ENCODE peak calls at places on chromosomes 5 and 9, in ten cellular contexts. One of them, this sample, is unnamed.
A peak's percentile ranks its signal among the peaks of the same experiment; 100 is the strongest.

GRCh38 chr5:148511832-148512347 is 128.1 kb downstream of the FBXO38 start:
- DNase-seq in activated T-cell treated with anti-CD3 and anti-CD28 coated beads, Interleukin-2, amount 50 U/mL, for 72 hours: no peak
- DNase-seq in bronchial epithelial cell: no peak
- DNase-seq in Calu3: no peak
- DNase-seq in caudate nucleus: no peak
- DNase-seq in cardiac muscle cell: no peak
- DNase-seq in GF-D8: no peak
- DNase-seq in heart right ventricle: no peak
- DNase-seq in left ventricle myocardium inferior: no peak
- DNase-seq in AG08396: no peak
- DNase-seq in this sample: no peak

GRCh38 chr5:133249593-133249992 is 197.8 kb downstream of the HSPA4 start:
- DNase-seq in caudate nucleus: no peak
- DNase-seq in Calu3: no peak
- DNase-seq in cardiac muscle cell: no peak
- DNase-seq in heart right ventricle: no peak
- DNase-seq in AG08396: no peak
- DNase-seq in activated T-cell treated with anti-CD3 and anti-CD28 coated beads, Interleukin-2, amount 50 U/mL, for 72 hours: no peak
- DNase-seq in GF-D8: no peak
- DNase-seq in bronchial epithelial cell: peak; percentile 21
- DNase-seq in left ventricle myocardium inferior: no peak
- DNase-seq in this sample: no peak

GRCh38 chr5:151082976-151083651 is 2.3 kb upstream of the TNIP1 start:
- DNase-seq in bronchial epithelial cell: peak; percentile 95
- DNase-seq in Calu3: peak; percentile 89
- DNase-seq in heart right ventricle: no peak
- DNase-seq in left ventricle myocardium inferior: no peak
- DNase-seq in AG08396: no peak
- DNase-seq in GF-D8: no peak
- DNase-seq in activated T-cell treated with anti-CD3 and anti-CD28 coated beads, Interleukin-2, amount 50 U/mL, for 72 hours: peak; percentile 72
- DNase-seq in caudate nucleus: no peak
- DNase-seq in cardiac muscle cell: no peak
- DNase-seq in this sample: no peak

GRCh38 chr5:19031491-19031890 is 956.5 kb downstream of the CDH18 start:
- DNase-seq in left ventricle myocardium inferior: no peak
- DNase-seq in GF-D8: no peak
- DNase-seq in bronchial epithelial cell: no peak
- DNase-seq in activated T-cell treated with anti-CD3 and anti-CD28 coated beads, Interleukin-2, amount 50 U/mL, for 72 hours: no peak
- DNase-seq in AG08396: no peak
- DNase-seq in heart right ventricle: no peak
- DNase-seq in Calu3: no peak
- DNase-seq in caudate nucleus: no peak
- DNase-seq in cardiac muscle cell: no peak
- DNase-seq in this sample: no peak

GRCh38 chr5:106374956-106375355 is 1295.8 kb downstream of the EFNA5 start:
- DNase-seq in GF-D8: no peak
- DNase-seq in Calu3: no peak
- DNase-seq in caudate nucleus: no peak
- DNase-seq in left ventricle myocardium inferior: no peak
- DNase-seq in cardiac muscle cell: no peak
- DNase-seq in AG08396: no peak
- DNase-seq in activated T-cell treated with anti-CD3 and anti-CD28 coated beads, Interleukin-2, amount 50 U/mL, for 72 hours: no peak
- DNase-seq in bronchial epithelial cell: no peak
- DNase-seq in heart right ventricle: no peak
- DNase-seq in this sample: no peak

GRCh38 chr9:13145340-13145739 is 134.2 kb downstream of the MPDZ start:
- DNase-seq in caudate nucleus: no peak
- DNase-seq in heart right ventricle: no peak
- DNase-seq in cardiac muscle cell: no peak
- DNase-seq in AG08396: no peak
- DNase-seq in bronchial epithelial cell: no peak
- DNase-seq in activated T-cell treated with anti-CD3 and anti-CD28 coated beads, Interleukin-2, amount 50 U/mL, for 72 hours: no peak
- DNase-seq in GF-D8: no peak
- DNase-seq in Calu3: no peak
- DNase-seq in left ventricle myocardium inferior: no peak
- DNase-seq in this sample: no peak

GRCh38 chr5:149576021-149576420 is 5.3 kb upstream of the ARHGEF37 start:
- DNase-seq in caudate nucleus: no peak
- DNase-seq in AG08396: no peak
- DNase-seq in heart right ventricle: no peak
- DNase-seq in cardiac muscle cell: no peak
- DNase-seq in bronchial epithelial cell: no peak
- DNase-seq in Calu3: no peak
- DNase-seq in left ventricle myocardium inferior: no peak
- DNase-seq in activated T-cell treated with anti-CD3 and anti-CD28 coated beads, Interleukin-2, amount 50 U/mL, for 72 hours: peak; percentile 36
- DNase-seq in GF-D8: no peak
- DNase-seq in this sample: no peak

GRCh38 chr5:10481241-10481932 is 39.7 kb downstream of the ROPN1L start:
- DNase-seq in GF-D8: no peak
- DNase-seq in heart right ventricle: no peak
- DNase-seq in caudate nucleus: no peak
- DNase-seq in AG08396: no peak
- DNase-seq in activated T-cell treated with anti-CD3 and anti-CD28 coated beads, Interleukin-2, amount 50 U/mL, for 72 hours: no peak
- DNase-seq in left ventricle myocardium inferior: no peak
- DNase-seq in cardiac muscle cell: no peak
- DNase-seq in Calu3: no peak
- DNase-seq in bronchial epithelial cell: no peak
- DNase-seq in this sample: no peak

GRCh38 chr9:134272302-134273023 is 53.8 kb upstream of the RXRA start:
- DNase-seq in AG08396: no peak
- DNase-seq in heart right ventricle: peak; percentile 37
- DNase-seq in GF-D8: no peak
- DNase-seq in left ventricle myocardium inferior: no peak
- DNase-seq in caudate nucleus: no peak
- DNase-seq in cardiac muscle cell: no peak
- DNase-seq in Calu3: no peak
- DNase-seq in bronchial epithelial cell: no peak
- DNase-seq in activated T-cell treated with anti-CD3 and anti-CD28 coated beads, Interleukin-2, amount 50 U/mL, for 72 hours: no peak
- DNase-seq in this sample: no peak

GRCh38 chr5:81425569-81425968 is 31.6 kb upstream of the ACOT12 start:
- DNase-seq in GF-D8: no peak
- DNase-seq in left ventricle myocardium inferior: no peak
- DNase-seq in caudate nucleus: no peak
- DNase-seq in heart right ventricle: no peak
- DNase-seq in AG08396: peak; percentile 39
- DNase-seq in Calu3: no peak
- DNase-seq in bronchial epithelial cell: peak; percentile 46
- DNase-seq in activated T-cell treated with anti-CD3 and anti-CD28 coated beads, Interleukin-2, amount 50 U/mL, for 72 hours: no peak
- DNase-seq in cardiac muscle cell: peak; percentile 64
- DNase-seq in this sample: no peak

GRCh38 chr9:111700776-111701175 is 39.4 kb downstream of the GNG10 start:
- DNase-seq in caudate nucleus: no peak
- DNase-seq in Calu3: no peak
- DNase-seq in left ventricle myocardium inferior: no peak
- DNase-seq in cardiac muscle cell: no peak
- DNase-seq in heart right ventricle: no peak
- DNase-seq in activated T-cell treated with anti-CD3 and anti-CD28 coated beads, Interleukin-2, amount 50 U/mL, for 72 hours: no peak
- DNase-seq in AG08396: no peak
- DNase-seq in bronchial epithelial cell: no peak
- DNase-seq in GF-D8: peak; percentile 15
- DNase-seq in this sample: no peak

GRCh38 chr9:99878651-99879050 is 27.8 kb upstream of the STX17 start:
- DNase-seq in cardiac muscle cell: no peak
- DNase-seq in activated T-cell treated with anti-CD3 and anti-CD28 coated beads, Interleukin-2, amount 50 U/mL, for 72 hours: no peak
- DNase-seq in bronchial epithelial cell: no peak
- DNase-seq in left ventricle myocardium inferior: no peak
- DNase-seq in AG08396: no peak
- DNase-seq in GF-D8: no peak
- DNase-seq in caudate nucleus: no peak
- DNase-seq in heart right ventricle: no peak
- DNase-seq in Calu3: no peak
- DNase-seq in this sample: no peak

GRCh38 chr9:95623614-95624013 is 106.8 kb upstream of the PTCH1 start:
- DNase-seq in Calu3: no peak
- DNase-seq in GF-D8: no peak
- DNase-seq in caudate nucleus: no peak
- DNase-seq in AG08396: no peak
- DNase-seq in cardiac muscle cell: no peak
- DNase-seq in activated T-cell treated with anti-CD3 and anti-CD28 coated beads, Interleukin-2, amount 50 U/mL, for 72 hours: no peak
- DNase-seq in left ventricle myocardium inferior: no peak
- DNase-seq in bronchial epithelial cell: no peak
- DNase-seq in heart right ventricle: no peak
- DNase-seq in this sample: no peak

GRCh38 chr5:1479581-1480188 is 34.4 kb upstream of the SLC6A3 start:
- DNase-seq in left ventricle myocardium inferior: no peak
- DNase-seq in activated T-cell treated with anti-CD3 and anti-CD28 coated beads, Interleukin-2, amount 50 U/mL, for 72 hours: peak; percentile 52
- DNase-seq in GF-D8: peak; percentile 9
- DNase-seq in cardiac muscle cell: peak; percentile 82
- DNase-seq in heart right ventricle: peak; percentile 44
- DNase-seq in Calu3: no peak
- DNase-seq in caudate nucleus: no peak
- DNase-seq in bronchial epithelial cell: peak; percentile 15
- DNase-seq in AG08396: peak; percentile 85
- DNase-seq in this sample: no peak

GRCh38 chr9:121643473-121643872 is 8.0 kb upstream of the DAB2IP start:
- DNase-seq in heart right ventricle: no peak
- DNase-seq in AG08396: no peak
- DNase-seq in caudate nucleus: no peak
- DNase-seq in cardiac muscle cell: no peak
- DNase-seq in bronchial epithelial cell: no peak
- DNase-seq in GF-D8: no peak
- DNase-seq in activated T-cell treated with anti-CD3 and anti-CD28 coated beads, Interleukin-2, amount 50 U/mL, for 72 hours: no peak
- DNase-seq in left ventricle myocardium inferior: no peak
- DNase-seq in Calu3: no peak
- DNase-seq in this sample: no peak

GRCh38 chr5:39422886-39423285 is 1.9 kb downstream of the DAB2 start:
- DNase-seq in left ventricle myocardium inferior: no peak
- DNase-seq in activated T-cell treated with anti-CD3 and anti-CD28 coated beads, Interleukin-2, amount 50 U/mL, for 72 hours: no peak
- DNase-seq in caudate nucleus: no peak
- DNase-seq in Calu3: no peak
- DNase-seq in cardiac muscle cell: no peak
- DNase-seq in AG08396: no peak
- DNase-seq in heart right ventricle: no peak
- DNase-seq in GF-D8: no peak
- DNase-seq in bronchial epithelial cell: no peak
- DNase-seq in this sample: no peak

This sample was measured in HS-27A.